ENCODE peak calls at places on chromosomes 2 and 18, in eight cellular contexts. H, G, C, Z, V, J, E and Y are unnamed samples.

GRCh38 chr2:109128466-109129355 is at the start of gene SH3RF3:
- DNase-seq in H (no peak), J (peak; percentile 59), C (peak; percentile 69), E (peak; percentile 68), G (peak; percentile 53), V (peak; percentile 32), Z (peak; percentile 65), Y (no peak)

GRCh38 chr18:10900435-10900834 is 248.9 kb downstream of the PIEZO2 start:
- DNase-seq in G (no peak), V (no peak), Z (no peak), E (no peak), H (peak; percentile 77), J (no peak), C (no peak), Y (no peak)

GRCh38 chr2:100934504-100935371 is 67.4 kb upstream of the RPL31 start:
- DNase-seq in C (no peak), H (no peak), G (no peak), Z (no peak), V (no peak), J (peak; percentile 6), E (no peak), Y (no peak)

GRCh38 chr2:41703123-41703522 is 344.7 kb upstream of the PKDCC start:
- DNase-seq in H (no peak), Z (no peak), V (no peak), C (no peak), J (no peak), E (no peak), G (no peak), Y (no peak)

GRCh38 chr2:26088038-26088643 is 54.3 kb downstream of the RAB10 start:
- DNase-seq in C (no peak), E (peak; percentile 47), G (peak; percentile 36), J (no peak), V (no peak), Z (no peak), H (peak; percentile 42), Y (peak; percentile 36)

GRCh38 chr2:120228503-120228902 is 5.3 kb upstream of the TMEM185B start:
- DNase-seq in G (no peak), Z (no peak), C (no peak), H (no peak), E (no peak), J (no peak), V (no peak), Y (peak; percentile 40)

GRCh38 chr2:171574149-171574795 is 52.0 kb downstream of the CYBRD1 start:
- DNase-seq in H (peak; percentile 66), G (peak; percentile 68), Z (peak; percentile 66), J (peak; percentile 32), V (peak; percentile 70), E (peak; percentile 83), C (peak; percentile 59), Y (peak; percentile 70)

GRCh38 chr2:29606105-29606871 is 315.1 kb downstream of the ALK start:
- DNase-seq in C (peak; percentile 98), V (no peak), J (peak; percentile 96), G (peak; percentile 94), E (no peak), H (no peak), Z (peak; percentile 71), Y (no peak)

GRCh38 chr18:26457195-26457594 is 91.2 kb downstream of the KCTD1 start:
- DNase-seq in C (no peak), Z (no peak), G (no peak), J (no peak), V (no peak), E (no peak), H (no peak), Y (no peak)

GRCh38 chr2:238964544-238965113 is 116.7 kb downstream of the TWIST2 start:
- DNase-seq in J (no peak), C (no peak), E (no peak), H (no peak), G (no peak), V (no peak), Z (no peak), Y (no peak)

GRCh38 chr2:237085261-237086221 is at the start of gene COPS8:
- DNase-seq in H (peak; percentile 88), G (peak; percentile 91), C (peak; percentile 94), Z (peak; percentile 93), J (peak; percentile 89), V (peak; percentile 90), E (peak; percentile 97), Y (peak; percentile 93)

GRCh38 chr2:235097196-235097895 is 145.5 kb downstream of the SH3BP4 start:
- DNase-seq in E (no peak), Z (no peak), J (no peak), V (no peak), G (no peak), C (no peak), H (no peak), Y (no peak)

GRCh38 chr18:35460719-35461118 is 37.0 kb downstream of the INO80C start:
- DNase-seq in Z (peak; percentile 45), J (peak; percentile 27), G (peak; percentile 75), C (peak; percentile 49), H (no peak), V (no peak), E (no peak), Y (no peak)

GRCh38 chr2:19048593-19049264 is 309.7 kb downstream of the OSR1 start:
- DNase-seq in H (peak; percentile 82), G (peak; percentile 65), E (no peak), J (no peak), C (peak; percentile 18), Z (no peak), V (no peak), Y (no peak)

DNA sequence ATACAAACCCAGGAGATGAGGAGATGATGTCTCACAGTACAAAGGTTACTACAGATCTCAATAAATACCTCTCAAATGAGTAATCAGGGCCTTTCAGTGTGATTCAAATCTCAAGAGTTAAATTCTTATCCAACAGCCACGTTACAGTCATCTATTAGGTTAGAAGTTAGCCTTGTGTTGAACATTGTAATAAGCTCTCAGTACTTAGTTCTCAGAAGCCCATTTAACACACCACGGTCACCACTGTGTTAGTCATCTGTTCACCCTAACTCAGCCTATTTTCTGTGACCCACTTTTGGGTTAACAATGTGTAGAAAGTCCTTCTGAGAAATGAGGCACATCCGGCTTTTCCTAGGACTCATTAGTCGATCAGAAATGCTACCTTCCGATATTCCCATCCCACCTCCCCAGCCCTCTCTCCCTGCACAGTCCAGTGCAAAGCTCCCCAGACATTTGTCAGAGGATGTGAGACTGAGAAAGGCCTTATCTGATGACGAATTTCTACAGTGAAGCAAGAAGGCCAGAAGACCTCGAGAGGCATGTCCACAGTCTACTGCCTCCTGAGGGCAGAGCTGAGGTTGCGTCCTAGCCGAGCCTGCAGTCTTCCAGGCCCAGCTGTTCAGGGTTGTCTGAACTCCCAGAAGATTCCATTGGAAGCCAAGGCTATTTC is 92.5 kb downstream of the ACTR2 start:
- DNase-seq in C (peak; percentile 98), Z (peak; percentile 94), J (peak; percentile 98), V (no peak), H (peak; percentile 66), E (no peak), G (peak; percentile 98), Y (peak; percentile 42)
- H2AFZ ChIP-seq in C (no peak overlapping the region), Z (no peak overlapping the region), J (peak overlapping the region; percentile 19), V (no peak overlapping the region), H (no peak overlapping the region), E (no peak overlapping the region), G (peak overlapping the region; percentile 44), Y (no peak overlapping the region)

GRCh38 chr2:176105727-176106635 is 1.1 kb upstream of the HOXD11 start:
- DNase-seq in J (no peak), C (no peak), V (no peak), G (no peak), Z (no peak), H (no peak), E (no peak), Y (no peak)

GRCh38 chr2:176103634-176104337 is 3.3 kb upstream of the HOXD11 start:
- DNase-seq in E (no peak), H (no peak), G (no peak), Z (no peak), C (no peak), V (no peak), J (no peak), Y (no peak)

GRCh38 chr2:176105078-176105726 is 1.9 kb upstream of the HOXD11 start:
- DNase-seq in C (no peak), E (no peak), H (no peak), G (no peak), J (no peak), V (no peak), Z (no peak), Y (no peak)

GRCh38 chr2:176102309-176102866 is 2.8 kb downstream of the HOXD12 start:
- DNase-seq in H (no peak), G (no peak), E (no peak), J (no peak), Z (no peak), C (no peak), V (no peak), Y (no peak)

DNA sequence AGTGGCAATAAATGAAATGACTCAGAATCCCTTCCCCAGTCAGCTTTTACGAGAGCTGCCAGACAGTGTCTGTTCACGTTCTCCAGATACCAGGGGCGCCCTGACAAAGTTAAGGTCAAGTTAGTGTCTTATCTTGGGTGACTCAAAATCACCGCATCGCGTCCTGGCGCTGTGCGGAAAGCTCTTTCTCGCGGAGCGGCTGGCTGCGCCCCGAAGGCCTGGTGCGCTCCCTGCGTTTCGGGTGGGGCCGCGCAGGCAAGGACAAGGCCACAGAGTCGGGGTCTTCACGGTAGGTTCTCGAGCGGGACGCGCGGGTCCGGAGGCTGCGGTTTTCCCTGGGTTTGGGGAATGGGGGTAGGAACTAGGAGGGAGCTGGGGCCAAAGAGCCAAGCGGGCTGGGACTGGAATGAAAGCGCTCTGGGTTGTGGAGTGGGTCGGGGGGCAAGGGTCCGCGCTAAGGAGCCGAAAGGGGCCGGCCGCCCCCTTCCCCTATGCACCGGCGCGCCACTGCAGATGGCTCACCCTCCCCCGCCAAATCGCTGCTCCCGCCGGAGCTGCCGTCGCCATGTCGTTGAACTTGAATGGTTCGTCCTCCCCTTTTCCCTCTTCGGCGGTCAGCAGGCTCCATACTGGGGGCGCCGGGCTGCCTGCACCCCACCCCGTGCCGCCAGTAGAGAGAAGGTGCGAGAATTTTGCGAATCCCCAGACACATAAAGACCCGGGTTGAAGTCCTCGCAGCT is 2.6 kb upstream of the HOXD11 start:
- DNase-seq in G (no peak), H (no peak), J (no peak), E (no peak), V (no peak), Z (no peak), C (no peak), Y (no peak)
- H3K9me3 ChIP-seq in G (peaks cover 6% of the 10 kb centered on the region), H (no peaks in the 10 kb centered on the region), J (peaks cover 21% of the 10 kb centered on the region), E (no peaks in the 10 kb centered on the region), V (peaks cover 7% of the 10 kb centered on the region), Z (peaks cover 4% of the 10 kb centered on the region), C (no peaks in the 10 kb centered on the region), Y (no peaks in the 10 kb centered on the region)

GRCh38 chr18:28112056-28112470 is 64.9 kb downstream of the CDH2 start:
- DNase-seq in H (no peak), C (peak; percentile 96), G (peak; percentile 89), V (no peak), E (no peak), Z (peak; percentile 14), J (peak; percentile 95), Y (no peak)
- H3K4me1 ChIP-seq in H (peaks cover 72% of the 10 kb centered on the region), C (peaks cover 13% of the 10 kb centered on the region), G (peaks cover 19% of the 10 kb centered on the region), V (peaks cover 18% of the 10 kb centered on the region), E (peaks cover 62% of the 10 kb centered on the region), Z (peaks cover 6% of the 10 kb centered on the region), J (peaks cover 83% of the 10 kb centered on the region), Y (no peaks in the 10 kb centered on the region)

DNA sequence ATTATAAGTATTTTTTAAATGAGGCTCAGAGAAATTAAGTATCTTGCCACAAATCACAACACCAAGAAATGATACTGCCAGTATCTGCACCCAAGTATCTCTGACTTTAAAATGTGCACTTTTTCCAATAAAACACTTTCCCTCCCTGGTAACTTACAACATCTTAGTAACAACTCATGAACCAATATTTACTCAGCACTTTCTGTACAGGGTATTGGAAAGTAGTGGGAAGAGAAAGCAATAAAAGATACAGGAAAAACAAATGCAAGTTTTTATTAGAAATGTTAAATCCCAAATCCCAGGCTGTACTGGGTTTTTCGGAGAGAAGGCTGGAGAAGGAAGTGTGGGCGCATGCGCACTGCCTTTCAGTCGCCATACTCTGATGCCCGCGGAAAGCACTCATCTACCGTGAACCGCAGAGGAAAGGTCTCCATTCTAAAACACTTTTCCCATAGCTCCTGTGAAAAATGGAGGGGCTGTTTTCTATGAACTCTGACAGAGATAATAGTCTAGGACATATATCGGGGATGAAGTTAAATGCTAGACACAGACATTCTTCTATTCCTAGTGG is 52.1 kb downstream of the L3MBTL4 start:
- DNase-seq in H (no peak), V (no peak), E (no peak), J (no peak), G (no peak), C (no peak), Z (no peak), Y (no peak)
- H2AFZ ChIP-seq in H (no peak overlapping the region), V (no peak overlapping the region), E (no peak overlapping the region), J (no peak overlapping the region), G (no peak overlapping the region), C (no peak overlapping the region), Z (no peak overlapping the region), Y (no peak overlapping the region)